ENCODE peak calls at places on chromosomes 11 and 22, in four cellular contexts. T is SK-N-SH, Z is sigmoid colon, X is transverse colon. G is an unnamed sample.

GRCh38 chr11:113201055-113201818 is 113.1 kb upstream of the TTC12 start:
- DNase-seq in X (no peak), T (peak), Z (no peak), G (no peak)

GRCh38 chr22:45292675-45293402 is 8.1 kb downstream of the UPK3A start:
- DNase-seq in X (no peak), T (no peak), Z (no peak), G (no peak)

GRCh38 chr22:20396639-20397038 is 2.7 kb downstream of the ZNF74 start:
- DNase-seq in T (no peak), Z (no peak), X (no peak), G (no peak)

GRCh38 chr11:86395061-86395551 is 20.4 kb downstream of the CCDC81 start:
- DNase-seq in Z (no peak), T (no peak), X (no peak), G (no peak)

GRCh38 chr11:128726464-128727139 is 32.7 kb downstream of the FLI1 start:
- DNase-seq in T (no peak), Z (no peak), X (peak), G (no peak)

GRCh38 chr11:848380-848931 is 5.8 kb downstream of the TSPAN4 start:
- DNase-seq in T (peak), Z (no peak), X (peak), G (peak)

GRCh38 chr11:75656044-75656726 is 12.7 kb downstream of the MAP6 start:
- DNase-seq in X (no peak), Z (no peak), T (no peak), G (no peak)

GRCh38 chr22:48734359-48734758 is 1093.3 kb downstream of the BRD1 start:
- DNase-seq in T (no peak), X (no peak), Z (no peak), G (no peak)

GRCh38 chr11:69053546-69054396 is 5.0 kb downstream of the TPCN2 start:
- DNase-seq in X (no peak), Z (no peak), T (no peak), G (no peak)

GRCh38 chr11:19740586-19740985 is 27.9 kb downstream of the NAV2 start:
- DNase-seq in Z (no peak), T (no peak), X (no peak), G (no peak)

GRCh38 chr11:72639475-72640375 is 34.5 kb downstream of the PDE2A start:
- DNase-seq in X (no peak), T (no peak), Z (no peak), G (no peak)

GRCh38 chr11:17472467-17472866 is 4.2 kb downstream of the ABCC8 start:
- DNase-seq in Z (no peak), T (peak), X (no peak), G (no peak)

GRCh38 chr11:7673724-7674434 is 579 bp upstream of the CYB5R2 start:
- DNase-seq in T (peak), Z (peak), X (peak), G (peak)

GRCh38 chr22:50473855-50474671 is 772 bp downstream of the SBF1 start:
- DNase-seq in X (peak), Z (peak), T (peak), G (peak)

GRCh38 chr11:62507023-62507422 is 39.6 kb downstream of the AHNAK start:
- DNase-seq in Z (no peak), X (no peak), T (no peak), G (no peak)

GRCh38 chr11:65586676-65587075 is 8.9 kb downstream of the KCNK7 start:
- DNase-seq in X (no peak), T (peak), Z (no peak), G (no peak)

GRCh38 chr11:112620621-112621394 is 340.4 kb upstream of the NCAM1 start:
- DNase-seq in Z (no peak), X (no peak), T (no peak), G (no peak)

GRCh38 chr11:77506857-77507256 is 33.0 kb upstream of the PAK1 start:
- DNase-seq in Z (no peak), T (peak), X (peak), G (no peak)

GRCh38 chr11:134556186-134556585 is 144.1 kb upstream of the B3GAT1 start:
- DNase-seq in T (no peak), X (no peak), Z (peak), G (no peak)

GRCh38 chr22:20783844-20784723 is 10.2 kb downstream of the SERPIND1 start:
- DNase-seq in T (peak), Z (no peak), X (peak), G (no peak)

GRCh38 chr11:85815186-85815911 is 4.4 kb upstream of the SYTL2 start:
- DNase-seq in Z (no peak), T (no peak), X (no peak), G (no peak)

GRCh38 chr11:1062075-1062820 is 12.4 kb upstream of the MUC2 start:
- DNase-seq in T (no peak), Z (no peak), X (peak), G (no peak)

GRCh38 chr11:12694182-12694531 is 19.9 kb downstream of the TEAD1 start:
- DNase-seq in X (peak), T (no peak), Z (no peak), G (peak)

GRCh38 chr11:104776501-104777170 is 121.6 kb downstream of the CASP12 start:
- DNase-seq in T (no peak), X (no peak), Z (no peak), G (no peak)

GRCh38 chr22:17774206-17774927 is at the start of gene BID:
- DNase-seq in X (peak), Z (no peak), T (peak), G (peak)

GRCh38 chr11:133206313-133207005 is 325.8 kb downstream of the OPCML start:
- DNase-seq in T (no peak), Z (no peak), X (no peak), G (no peak)

GRCh38 chr11:119130662-119131061 is 9.3 kb downstream of the HINFP start:
- DNase-seq in Z (no peak), X (no peak), T (no peak), G (no peak)
- TF ChIP-seq POLR2AphosphoS5 in Z (no peak), X (no peak), T (no peak), G (no peak)

GRCh38 chr11:2381494-2382128 is 4.5 kb downstream of the CD81 start:
- DNase-seq in Z (peak), T (no peak), X (no peak), G (no peak)

GRCh38 chr11:2383823-2384722 is 7.0 kb downstream of the CD81 start:
- DNase-seq in T (no peak), X (peak), Z (no peak), G (no peak)

GRCh38 chr11:2382129-2382517 is 5.0 kb downstream of the CD81 start:
- DNase-seq in X (no peak), T (no peak), Z (peak), G (no peak)

GRCh38 chr11:2384723-2385041 is 7.6 kb downstream of the CD81 start:
- DNase-seq in X (no peak), Z (no peak), T (no peak), G (no peak)

DNA sequence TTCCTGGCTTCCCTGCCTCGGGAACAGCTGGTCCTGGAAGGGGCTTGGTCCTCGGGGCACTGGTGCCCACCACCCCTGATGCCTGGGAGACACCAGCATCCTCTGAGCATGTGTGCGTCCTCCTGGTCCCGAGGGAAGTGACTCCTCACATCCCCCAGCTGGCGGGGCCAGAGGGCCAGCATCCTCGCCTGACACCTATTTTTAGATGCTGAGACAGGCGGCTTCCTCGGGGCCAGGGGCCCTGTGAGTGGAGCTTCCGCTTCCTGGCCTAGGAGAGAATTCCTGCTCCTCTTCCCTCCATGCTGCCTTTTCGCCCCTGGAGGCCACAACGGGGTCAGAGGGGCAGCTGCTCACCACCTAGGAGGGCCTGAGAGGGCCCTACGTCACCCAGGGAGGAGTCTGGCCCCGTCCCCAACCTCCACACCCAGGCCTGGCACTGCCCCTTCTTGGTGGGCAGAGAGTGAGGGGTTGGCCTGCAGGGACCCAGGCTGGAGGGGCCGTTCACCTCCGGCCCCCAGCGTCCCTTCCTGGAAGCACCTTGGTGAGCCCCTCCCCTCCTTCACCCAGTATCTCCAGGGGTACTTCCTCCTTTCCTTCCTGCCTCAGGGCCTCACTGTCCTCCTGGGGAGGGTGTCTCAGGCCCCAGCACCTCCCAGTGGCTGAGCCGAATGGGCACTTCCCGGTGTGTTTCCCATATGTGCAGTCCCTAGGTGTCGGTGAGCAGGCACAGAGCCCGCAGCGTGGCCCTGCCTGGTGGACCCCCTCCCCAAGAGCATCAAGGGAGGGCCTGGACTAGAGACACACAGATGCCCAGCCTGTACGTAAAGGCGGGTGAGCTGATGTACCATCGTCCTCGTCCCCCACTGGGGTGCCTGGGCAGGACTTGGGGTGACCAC is 6.1 kb downstream of the CD81 start:
- DNase-seq in Z (peak), T (no peak), X (peak), G (no peak)
- TF ChIP-seq EP300 in Z (no peak), T (no peak), X (no peak), G (no peak)

DNA sequence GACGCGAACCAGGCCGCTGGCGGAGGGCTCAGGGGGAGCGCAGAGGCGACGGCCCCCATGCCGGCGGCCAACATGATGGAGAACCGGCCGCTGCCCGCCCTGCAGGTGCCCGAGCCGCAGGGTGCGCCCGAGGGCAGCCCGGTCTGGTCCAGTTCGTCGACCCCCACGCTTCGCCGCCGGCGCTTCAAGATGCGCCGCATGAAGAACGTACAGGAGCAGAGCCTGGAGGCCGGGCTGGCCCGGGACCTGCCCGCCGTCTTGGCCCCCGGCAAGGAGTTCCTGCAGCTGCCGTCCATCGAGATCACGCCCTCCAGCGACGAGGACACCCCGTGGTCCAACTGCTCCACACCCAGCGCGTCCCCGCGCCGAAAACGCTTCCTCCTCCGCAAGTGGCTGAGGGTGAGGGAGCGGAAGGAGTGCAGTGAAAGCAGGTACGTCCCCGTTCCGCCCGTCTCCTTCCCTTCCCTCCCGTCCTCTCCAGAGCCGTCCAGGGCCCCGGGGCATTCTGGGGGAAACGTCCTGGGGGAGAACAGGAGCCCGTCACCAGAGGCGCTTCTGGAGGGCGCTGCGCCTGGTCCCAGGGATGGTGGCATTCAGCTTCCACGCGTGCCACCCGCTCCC is 777 bp downstream of the GRAMD1B start:
- DNase-seq in X (peak), T (no peak), Z (peak), G (peak)
- TF ChIP-seq POLR2AphosphoS5 in X (no peak), T (no peak), Z (no peak), G (no peak)

DNA sequence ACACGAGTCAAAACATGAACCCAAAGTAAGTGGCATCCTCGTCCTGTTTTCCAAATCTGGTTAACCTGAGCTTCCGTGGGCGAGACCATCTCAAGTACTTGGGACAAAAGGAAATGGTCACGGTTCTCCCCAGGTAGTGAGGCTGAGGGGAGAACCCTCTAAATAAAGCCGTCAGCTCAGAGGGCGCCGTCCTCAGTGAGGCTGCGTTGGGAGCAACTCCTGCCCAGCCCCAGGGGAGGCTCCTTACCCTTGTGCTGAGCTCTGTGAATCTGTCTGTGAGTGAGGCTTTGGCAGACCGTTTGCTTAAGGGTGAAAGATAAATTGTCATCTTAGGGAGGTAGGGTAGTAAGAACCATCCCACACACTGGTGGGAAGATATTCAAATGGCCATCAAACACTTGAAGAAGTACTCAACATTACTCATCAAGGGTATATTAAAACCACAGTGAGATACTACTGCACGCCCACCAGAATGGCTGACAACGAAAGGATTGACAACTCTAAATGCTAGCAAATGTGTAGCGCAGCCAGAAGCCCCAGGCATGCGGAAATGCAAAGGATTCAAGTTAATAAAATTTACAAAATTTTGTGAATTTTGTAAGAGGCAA is 321.0 kb downstream of the TBC1D22A start:
- DNase-seq in X (no peak), Z (no peak), T (no peak), G (no peak)
- TF ChIP-seq EP300 in X (no peak), Z (no peak), T (no peak), G (no peak)

GRCh38 chr22:42994917-42995562 is 19.9 kb downstream of the PACSIN2 start:
- DNase-seq in T (no peak), Z (peak), X (peak), G (peak)
- TF ChIP-seq POLR2AphosphoS5 in T (no peak), Z (peak), X (peak), G (peak)

DNA sequence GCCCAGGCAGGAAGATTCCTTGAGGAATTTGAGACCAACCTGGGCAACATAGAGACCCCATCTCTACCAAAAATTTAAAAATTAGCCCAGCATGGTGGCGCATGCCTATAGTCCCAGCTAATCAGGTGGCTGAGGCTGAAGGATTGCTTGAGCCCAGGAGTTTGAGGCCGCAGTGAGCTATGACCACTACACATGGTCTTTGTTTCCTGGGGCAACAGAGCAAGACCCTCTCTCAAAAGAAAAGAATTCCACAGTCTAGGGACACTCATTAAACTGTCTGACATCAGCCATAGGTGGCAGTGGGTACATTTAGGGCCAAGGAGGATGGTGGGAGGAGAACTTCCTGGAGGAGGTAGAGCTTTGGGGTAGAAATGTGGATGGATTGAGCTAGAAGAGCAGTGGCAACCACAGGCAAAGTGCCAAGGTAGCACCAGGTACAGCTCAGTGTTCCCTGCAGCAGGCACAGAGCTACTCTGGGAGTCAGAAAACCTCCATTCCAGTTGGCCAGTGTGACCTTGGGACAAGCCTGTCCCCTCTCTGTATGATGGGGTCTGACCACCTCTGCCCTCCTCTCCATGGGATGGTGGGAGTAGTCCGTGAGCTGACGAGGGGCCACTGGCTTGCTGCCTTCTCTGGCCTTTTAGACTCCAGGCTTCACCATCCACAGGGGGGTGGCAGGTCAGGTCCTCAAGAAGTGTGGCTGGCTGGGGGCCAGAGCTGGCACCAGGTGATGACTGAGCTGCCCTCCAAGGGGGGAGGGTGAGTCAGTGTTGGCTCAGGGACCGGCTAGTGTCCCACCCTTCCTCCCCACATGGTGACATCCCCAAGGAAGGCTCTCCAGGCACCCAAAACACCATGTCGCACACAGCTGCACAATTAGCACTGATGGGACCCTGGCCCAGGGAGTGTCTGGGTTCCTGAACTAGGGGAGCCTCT is 3.7 kb upstream of the CLCF1 start:
- DNase-seq in Z (no peak), T (no peak), X (no peak), G (no peak)
- TF ChIP-seq EP300 in Z (no peak), T (no peak), X (no peak), G (no peak)

DNA sequence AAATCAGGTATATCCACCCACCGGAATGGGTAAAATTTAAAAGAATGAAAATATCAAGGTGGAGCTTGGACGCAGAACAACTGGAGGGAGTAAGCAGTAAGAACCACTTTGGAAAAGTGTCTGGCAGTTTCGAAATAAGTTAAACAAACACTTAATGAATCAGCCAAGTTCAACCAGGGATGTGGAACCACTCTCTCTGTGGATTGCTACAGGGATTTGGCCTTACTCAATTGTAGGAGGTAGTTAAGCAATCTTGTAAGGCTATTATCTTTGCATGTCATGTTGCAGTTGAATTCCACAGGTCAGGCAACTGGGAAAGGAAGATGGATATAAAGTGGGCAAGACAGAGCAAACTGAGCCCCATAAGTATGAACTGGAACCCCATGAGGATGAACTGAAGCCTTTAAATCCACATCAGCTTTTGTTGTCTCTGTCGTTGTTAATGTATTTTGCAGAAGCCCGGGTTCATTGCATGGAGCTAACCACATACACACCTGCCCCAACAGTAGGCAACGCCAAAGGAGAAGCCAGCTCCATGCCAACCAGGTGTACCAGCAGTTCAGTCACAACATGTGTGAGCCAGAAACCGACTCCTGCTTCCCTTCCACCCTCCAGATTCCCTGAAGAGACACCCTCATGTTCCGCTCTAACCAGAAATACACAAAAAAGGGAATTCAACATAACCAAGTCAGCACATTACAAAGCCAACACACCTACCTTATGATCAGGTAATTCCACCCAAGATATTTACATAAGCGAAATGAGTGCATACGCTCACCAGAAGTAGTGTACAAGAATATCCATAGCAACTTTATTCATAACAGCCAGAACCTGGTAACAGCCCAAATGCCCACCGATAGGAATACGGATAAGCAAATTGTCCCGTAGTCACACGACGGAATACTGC is 8.0 kb upstream of the SLC43A3 start:
- DNase-seq in Z (no peak), X (no peak), T (no peak), G (no peak)
- TF ChIP-seq POLR2AphosphoS5 in Z (peak), X (peak), T (no peak), G (peak)

GRCh38 chr11:60209977-60210376 is 27.1 kb upstream of the MS4A6A start:
- DNase-seq in T (no peak), X (no peak), Z (no peak), G (no peak)

GRCh38 chr11:60204922-60205321 is 22.0 kb upstream of the MS4A6A start:
- DNase-seq in X (no peak), T (no peak), Z (no peak), G (no peak)

GRCh38 chr11:60208146-60208895 is 25.4 kb upstream of the MS4A6A start:
- DNase-seq in X (no peak), Z (no peak), T (no peak), G (no peak)

GRCh38 chr11:60208951-60209350 is 26.1 kb upstream of the MS4A6A start:
- DNase-seq in Z (no peak), X (no peak), T (no peak), G (no peak)

DNA sequence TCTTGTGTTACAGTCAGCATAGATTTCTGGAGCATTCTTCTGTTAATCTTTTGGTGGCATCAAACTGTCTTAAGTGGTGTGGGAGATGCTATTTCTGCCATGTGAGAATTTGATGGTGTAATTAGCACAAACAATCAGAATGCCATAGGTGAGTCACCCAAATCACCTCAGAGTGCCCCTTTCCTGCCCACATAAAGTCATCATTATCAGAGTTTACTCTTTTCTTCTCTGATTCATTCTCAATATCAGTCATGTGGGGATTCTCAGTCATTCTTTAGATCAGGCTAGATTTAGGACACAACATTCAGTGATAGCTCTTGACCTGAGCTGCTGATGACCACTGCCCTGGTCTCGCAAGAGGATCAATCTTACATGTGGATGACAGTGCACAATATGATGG is 23.7 kb upstream of the MS4A6A start:
- DNase-seq in T (no peak), X (no peak), Z (no peak), G (no peak)
- TF ChIP-seq EP300 in T (no peak), X (no peak), Z (no peak), G (no peak)

GRCh38 chr11:36509694-36510566 is at the start of gene TRAF6:
- DNase-seq in X (peak), Z (peak), T (peak), G (peak)
- TF ChIP-seq POLR2AphosphoS5 in X (peak), Z (peak), T (peak), G (peak)